ENCODE peak calls at places on chromosomes 16 and 17, in seven cellular contexts. J is mucosa of descending colon, K is B cell, I is HepG2, B is ovary, W is sigmoid colon, C is psoas muscle. H is an unnamed sample.

GRCh38 chr16:31476305-31477219 is 4.6 kb downstream of the TGFB1I1 start:
- DNase-seq in C (peak; percentile 79), B (no peak), I (peak; percentile 63), W (peak; percentile 85), K (peak; percentile 89), J (peak; percentile 97), H (peak; percentile 53)

GRCh38 chr17:42672038-42672437 is 4.8 kb downstream of the PLEKHH3 start:
- DNase-seq in K (no peak), I (no peak), C (no peak), J (no peak), B (peak; percentile 35), W (no peak), H (no peak)

GRCh38 chr16:57147381-57148191 is 38.3 kb downstream of the PSME3IP1 start:
- DNase-seq in C (no peak), W (peak; percentile 66), B (no peak), J (no peak), K (no peak), I (no peak), H (no peak)

GRCh38 chr16:49055824-49056545 is 225.7 kb downstream of the CBLN1 start:
- DNase-seq in B (no peak), C (no peak), K (no peak), J (no peak), I (no peak), W (no peak), H (no peak)

GRCh38 chr16:82694239-82694874 is 67.6 kb downstream of the CDH13 start:
- DNase-seq in B (no peak), K (no peak), W (no peak), I (no peak), J (no peak), C (no peak), H (no peak)

GRCh38 chr17:38922538-38923291 is 2.7 kb upstream of the LASP1NB start:
- DNase-seq in J (no peak), I (no peak), C (peak; percentile 72), K (no peak), W (peak; percentile 92), B (peak; percentile 83), H (no peak)

GRCh38 chr17:61447358-61447757 is 4.9 kb upstream of the TBX4 start:
- DNase-seq in K (no peak), B (no peak), W (no peak), I (no peak), C (no peak), J (no peak), H (no peak)

GRCh38 chr16:700684-701584 is 4.7 kb downstream of the FBXL16 start:
- DNase-seq in B (no peak), W (no peak), C (no peak), I (no peak), K (peak; percentile 65), J (peak; percentile 40), H (no peak)

GRCh38 chr17:56678249-56679144 is 85.0 kb downstream of the NOG start:
- DNase-seq in W (no peak), J (no peak), I (no peak), B (no peak), C (no peak), K (no peak), H (no peak)

GRCh38 chr17:41602524-41602923 is 10.0 kb downstream of the KRT16 start:
- DNase-seq in B (no peak), W (no peak), I (no peak), K (no peak), J (no peak), C (no peak), H (no peak)

GRCh38 chr17:67246648-67247415 is 1.8 kb upstream of the HELZ start:
- DNase-seq in B (no peak), I (peak; percentile 97), C (peak; percentile 53), J (peak; percentile 65), W (no peak), K (peak; percentile 13), H (peak; percentile 64)

GRCh38 chr16:68401871-68402747 is 46.2 kb downstream of the SMPD3 start:
- DNase-seq in C (no peak), B (no peak), K (no peak), J (peak; percentile 5), W (no peak), I (no peak), H (no peak)

GRCh38 chr16:48194828-48195566 is 39.2 kb upstream of the ABCC12 start:
- DNase-seq in B (no peak), K (no peak), W (no peak), I (peak; percentile 86), J (no peak), C (no peak), H (no peak)

GRCh38 chr17:79645022-79645776 is 34.3 kb upstream of the RBFOX3 start:
- DNase-seq in C (peak; percentile 34), K (no peak), J (no peak), W (peak; percentile 40), B (no peak), I (no peak), H (peak; percentile 7)

GRCh38 chr16:4500283-4500682 is 24.1 kb downstream of the HMOX2 start:
- DNase-seq in I (peak; percentile 39), B (no peak), K (no peak), W (no peak), J (no peak), C (no peak), H (no peak)

GRCh38 chr16:69703638-69704037 is 22.7 kb downstream of the NQO1 start:
- DNase-seq in K (no peak), J (no peak), B (no peak), C (no peak), I (no peak), W (no peak), H (no peak)

GRCh38 chr17:37744633-37744927 is 279 bp downstream of the HNF1B start:
- DNase-seq in W (no peak), B (no peak), C (no peak), K (no peak), J (no peak), I (no peak), H (no peak)

GRCh38 chr17:37743875-37744632 is 805 bp downstream of the HNF1B start:
- DNase-seq in I (peak; percentile 61), K (peak; percentile 48), B (no peak), W (no peak), C (no peak), J (peak; percentile 70), H (no peak)

GRCh38 chr17:37745801-37746426 is 1.1 kb upstream of the HNF1B start:
- DNase-seq in W (no peak), I (no peak), J (peak; percentile 46), K (no peak), C (no peak), B (no peak), H (no peak)

GRCh38 chr17:37746617-37747016 is 1.8 kb upstream of the HNF1B start:
- DNase-seq in I (no peak), W (no peak), J (no peak), B (no peak), C (no peak), K (no peak), H (no peak)

GRCh38 chr17:37744961-37745800 is at the start of gene HNF1B:
- DNase-seq in B (no peak), I (peak; percentile 63), C (no peak), K (peak; percentile 85), W (no peak), J (peak; percentile 80), H (no peak)
- TF ChIP-seq CTCF in B (no peak), I (no peak), C (no peak), K (no peak), W (no peak), J (no peak), H (no peak)

DNA sequence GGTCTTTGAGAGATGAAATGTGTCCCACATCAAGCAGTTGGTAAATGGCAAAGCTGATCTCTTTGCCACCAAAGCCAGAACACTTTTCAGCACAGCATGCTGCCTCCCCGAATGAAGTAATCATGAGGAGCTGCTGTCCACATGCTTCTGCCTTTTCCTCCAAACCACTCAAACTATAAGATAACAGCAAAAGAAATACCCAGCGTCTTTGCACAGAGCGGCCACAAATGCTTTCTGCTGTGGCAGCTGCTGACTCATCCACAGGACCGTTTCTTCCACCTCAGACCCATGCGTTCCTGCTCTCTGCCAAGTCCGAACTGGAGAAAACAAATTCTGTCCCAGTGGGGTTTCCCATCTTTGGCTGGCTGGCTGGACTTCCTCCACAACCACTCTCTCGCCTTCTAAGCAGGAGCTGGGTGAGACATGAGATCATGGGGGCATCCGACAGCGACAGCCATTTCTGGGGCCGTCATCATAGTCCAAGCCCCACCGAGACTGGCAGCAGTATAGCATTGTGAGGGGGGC is 27.1 kb downstream of the TBC1D3B start:
- DNase-seq in K (no peak), J (no peak), B (peak; percentile 31), I (no peak), C (peak; percentile 74), W (peak; percentile 64), H (no peak)
- TF ChIP-seq CTCF in K (peak; percentile 55), J (peak; percentile 7), B (no peak), I (no peak), C (no peak), W (no peak), H (peak; percentile 64)

DNA sequence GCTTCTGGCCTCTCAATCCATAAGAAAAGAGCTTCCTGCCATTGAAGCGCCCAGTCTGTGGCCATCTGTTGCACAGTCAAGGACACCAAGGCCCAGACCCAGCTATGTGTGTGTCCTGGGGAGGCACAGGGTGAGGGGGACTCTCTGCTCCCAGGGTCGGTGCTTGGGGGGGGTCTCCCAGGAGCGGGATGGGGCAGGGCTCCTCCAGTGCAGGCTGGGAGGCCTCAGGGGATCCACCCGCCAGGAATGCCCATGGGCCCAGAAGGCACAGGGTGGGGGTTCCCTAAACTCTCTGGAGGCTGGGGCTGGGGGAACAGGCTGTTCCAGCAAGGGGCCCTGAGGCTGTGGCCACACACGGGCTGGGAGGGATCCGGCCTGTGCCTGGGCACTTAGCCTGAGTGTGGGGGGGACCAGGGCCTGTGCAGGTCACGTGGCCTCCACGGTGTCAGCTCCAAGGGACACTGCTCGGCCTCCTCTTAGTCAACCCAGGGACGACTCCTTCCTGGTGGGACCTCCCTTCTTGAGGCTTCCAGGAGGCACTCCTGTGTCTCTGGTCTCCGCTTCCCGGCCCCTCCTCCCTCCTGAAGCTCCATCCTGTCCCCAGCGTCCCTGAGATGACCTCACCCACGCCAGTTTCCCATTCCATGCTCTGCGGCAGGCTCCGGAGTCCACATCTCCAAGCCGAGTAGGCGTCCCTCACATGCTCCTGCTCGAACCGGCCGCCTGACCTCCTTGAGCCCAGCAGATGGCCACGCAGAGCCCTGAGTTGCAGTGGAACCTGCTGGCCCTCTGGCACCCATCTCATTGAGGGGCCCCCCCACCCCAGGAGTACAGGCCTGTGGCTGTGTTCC is 23.1 kb upstream of the BAHCC1 start:
- DNase-seq in J (peak; percentile 37), I (no peak), K (no peak), W (peak; percentile 78), C (peak; percentile 88), B (no peak), H (no peak)
- TF ChIP-seq CTCF in J (no peak), I (peak; percentile 63), K (no peak), W (no peak), C (peak; percentile 20), B (no peak), H (no peak)

GRCh38 chr17:48560452-48560817 is 15.5 kb upstream of the HOXB2 start:
- DNase-seq in J (no peak), W (no peak), B (no peak), C (no peak), I (no peak), K (no peak), H (no peak)

GRCh38 chr17:48558057-48558456 is 13.1 kb upstream of the HOXB2 start:
- DNase-seq in I (no peak), J (no peak), K (no peak), W (peak; percentile 73), B (no peak), C (no peak), H (no peak)

GRCh38 chr17:48558731-48559608 is 14.1 kb upstream of the HOXB2 start:
- DNase-seq in W (peak; percentile 55), B (no peak), I (no peak), J (no peak), K (no peak), C (no peak), H (no peak)

GRCh38 chr17:48561894-48562810 is 16.0 kb downstream of the HOXB4 start:
- DNase-seq in J (peak; percentile 33), B (no peak), K (no peak), C (no peak), W (no peak), I (no peak), H (no peak)

GRCh38 chr17:48559609-48560451 is 14.9 kb upstream of the HOXB2 start:
- DNase-seq in I (no peak), C (no peak), K (no peak), J (no peak), B (no peak), W (no peak), H (no peak)
- TF ChIP-seq CTCF in I (no peak), C (no peak), K (no peak), J (no peak), B (no peak), W (no peak), H (no peak)

H was measured in natural killer cell.